ENCODE peak calls at places on chromosomes 2 and 18, in four cellular contexts. H, B, E and O are unnamed samples.

GRCh38 chr2:172736419-172737174 is 952 bp downstream of the RAPGEF4 start:
- DNase-seq in H (peak; percentile 20), E (no peak), B (no peak), O (no peak)

GRCh38 chr2:241268306-241268705 is 47.2 kb downstream of the HDLBP start:
- DNase-seq in E (no peak), B (no peak), H (no peak), O (no peak)

GRCh38 chr2:103423100-103423499 is 661.3 kb downstream of the TMEM182 start:
- DNase-seq in E (no peak), B (no peak), H (no peak), O (no peak)

GRCh38 chr2:172921538-172922236 is 154.0 kb upstream of the MAP3K20 start:
- DNase-seq in E (no peak), H (no peak), B (no peak), O (no peak)

GRCh38 chr18:13137939-13138821 is 80.4 kb upstream of the LDLRAD4 start:
- DNase-seq in H (peak; percentile 87), E (peak; percentile 70), B (no peak), O (no peak)

GRCh38 chr2:239290618-239291504 is 110.0 kb downstream of the HDAC4 start:
- DNase-seq in H (no peak), B (peak; percentile 57), E (peak; percentile 81), O (peak; percentile 81)

GRCh38 chr2:84424152-84424551 is 34.9 kb downstream of the SUCLG1 start:
- DNase-seq in E (no peak), B (no peak), H (no peak), O (no peak)

GRCh38 chr2:178225011-178225817 is 30.9 kb downstream of the OSBPL6 start:
- DNase-seq in H (no peak), E (no peak), B (no peak), O (no peak)

GRCh38 chr2:148918554-148918953 is 43.5 kb downstream of the KIF5C start:
- DNase-seq in H (no peak), B (no peak), E (no peak), O (no peak)

GRCh38 chr2:100018794-100019193 is 123.6 kb downstream of the AFF3 start:
- DNase-seq in B (no peak), E (no peak), H (no peak), O (no peak)

GRCh38 chr2:163132850-163133249 is 294.3 kb upstream of the KCNH7 start:
- DNase-seq in B (no peak), E (no peak), H (no peak), O (no peak)

GRCh38 chr18:9354256-9354655 is 19.7 kb downstream of the TWSG1 start:
- DNase-seq in E (no peak), B (no peak), H (no peak), O (no peak)

GRCh38 chr2:178874529-178875240 is 67.5 kb upstream of the TTN start:
- DNase-seq in E (no peak), B (no peak), H (no peak), O (no peak)

GRCh38 chr2:8659735-8660492 is 21.9 kb upstream of the ID2 start:
- DNase-seq in B (no peak), E (no peak), H (no peak), O (peak; percentile 89)

GRCh38 chr2:25936889-25937545 is 45.3 kb downstream of the KIF3C start:
- DNase-seq in E (no peak), H (no peak), B (no peak), O (no peak)

GRCh38 chr2:98455494-98455976 is 10.9 kb downstream of the INPP4A start:
- DNase-seq in B (no peak), H (peak; percentile 53), E (no peak), O (no peak)

GRCh38 chr2:29706171-29706690 is 215.2 kb downstream of the ALK start:
- DNase-seq in H (no peak), B (no peak), E (no peak), O (no peak)

GRCh38 chr2:25700221-25700660 is 26.9 kb upstream of the DTNB start:
- DNase-seq in E (no peak), B (no peak), H (peak; percentile 52), O (no peak)

GRCh38 chr2:108978709-108979111 is 10.3 kb downstream of the EDAR start:
- DNase-seq in H (no peak), B (no peak), E (no peak), O (no peak)

GRCh38 chr2:158131919-158132566 is 30.4 kb downstream of the UPP2 start:
- DNase-seq in H (no peak), B (no peak), E (no peak), O (no peak)

GRCh38 chr2:152251811-152252210 is 76.2 kb upstream of the STAM2 start:
- DNase-seq in B (no peak), E (no peak), H (no peak), O (no peak)

GRCh38 chr18:63237911-63238710 is 81.5 kb downstream of the BCL2 start:
- DNase-seq in B (peak; percentile 72), H (no peak), E (no peak), O (no peak)

GRCh38 chr2:199455533-199456382 is 2.0 kb downstream of the SATB2 start:
- DNase-seq in H (no peak), E (no peak), B (no peak), O (no peak)

GRCh38 chr18:39825485-39825884 is 2129.5 kb upstream of the PIK3C3 start:
- DNase-seq in B (no peak), E (no peak), H (no peak), O (no peak)

GRCh38 chr2:191678437-191679110 is 638 bp downstream of the NABP1 start:
- DNase-seq in E (peak; percentile 62), B (peak; percentile 81), H (peak; percentile 76), O (peak; percentile 90)

GRCh38 chr2:176554107-176555048 is 285.1 kb downstream of the MTX2 start:
- DNase-seq in B (no peak), E (peak; percentile 40), H (peak; percentile 49), O (no peak)

GRCh38 chr2:204670756-204671155 is 125.5 kb downstream of the PARD3B start:
- DNase-seq in B (no peak), H (no peak), E (no peak), O (no peak)

GRCh38 chr2:213119061-213119809 is 32.2 kb downstream of the IKZF2 start:
- DNase-seq in H (peak; percentile 73), E (no peak), B (no peak), O (no peak)

GRCh38 chr2:69616755-69617154 is 26.8 kb downstream of the AAK1 start:
- DNase-seq in B (no peak), E (no peak), H (peak; percentile 86), O (no peak)

GRCh38 chr2:15939556-15939853 is 845 bp upstream of the MYCN start:
- DNase-seq in E (peak; percentile 80), B (peak; percentile 60), H (no peak), O (no peak)

GRCh38 chr2:240962371-240963064 is 35.9 kb upstream of the SNED1 start:
- DNase-seq in H (no peak), B (peak; percentile 91), E (peak; percentile 73), O (peak; percentile 89)

GRCh38 chr18:44973282-44973681 is 292.6 kb downstream of the SETBP1 start:
- DNase-seq in H (peak; percentile 44), E (no peak), B (no peak), O (no peak)

GRCh38 chr2:100142393-100142792 is at the start of gene AFF3:
- DNase-seq in B (no peak), E (no peak), H (peak; percentile 86), O (no peak)

GRCh38 chr2:28748176-28748575 is 3.5 kb upstream of the PPP1CB start:
- DNase-seq in B (no peak), H (peak; percentile 25), E (no peak), O (no peak)

GRCh38 chr2:128198666-128199065 is 107.7 kb downstream of the UGGT1 start:
- DNase-seq in E (peak; percentile 56), B (no peak), H (no peak), O (no peak)

GRCh38 chr2:159445307-159445706 is 158.8 kb upstream of the WDSUB1 start:
- DNase-seq in E (no peak), H (peak; percentile 38), B (no peak), O (no peak)

GRCh38 chr2:10161961-10162441 is 39.5 kb downstream of the RRM2 start:
- DNase-seq in E (no peak), H (no peak), B (no peak), O (no peak)